ENCODE peak calls at places on chromosomes 7 and 10, in four cellular contexts. T is brain microvascular endothelial cell, J is kidney epithelial cell, C is thoracic aorta. K is an unnamed sample. For H3K36me3, the result is how much of the 10 kb centered on the place peaks cover.

GRCh38 chr10:72417971-72418370 is 63.3 kb upstream of the DNAJB12 start:
- DNase-seq in T (no peak), J (no peak), C (no peak), K (no peak)

GRCh38 chr7:74489997-74490396 is 36.3 kb downstream of the GTF2IRD1 start:
- DNase-seq in T (no peak), J (no peak), C (no peak), K (no peak)

GRCh38 chr7:137331378-137331777 is 12.2 kb downstream of the PTN start:
- DNase-seq in T (no peak), J (no peak), C (no peak), K (no peak)

GRCh38 chr10:132713421-132714095 is 72.4 kb downstream of the NKX6-2 start:
- DNase-seq in T (no peak), J (no peak), C (no peak), K (no peak)

GRCh38 chr10:97428572-97428981 is 2.6 kb downstream of the PGAM1 start:
- DNase-seq in T (peak), J (no peak), C (no peak), K (no peak)

GRCh38 chr7:130560972-130561371 is 69.1 kb downstream of the MEST start:
- DNase-seq in T (no peak), J (peak), C (no peak), K (no peak)

GRCh38 chr10:31413325-31413724 is 94.3 kb downstream of the ZEB1 start:
- DNase-seq in T (peak), J (no peak), C (no peak), K (no peak)

GRCh38 chr7:127251458-127252379 is 1.0 kb downstream of the GRM8 start:
- DNase-seq in T (no peak), J (no peak), C (no peak), K (no peak)

GRCh38 chr10:130053561-130053960 is 57.1 kb downstream of the C10orf143 start:
- DNase-seq in T (no peak), J (no peak), C (no peak), K (no peak)

GRCh38 chr10:24427678-24428409 is 218.9 kb downstream of the KIAA1217 start:
- DNase-seq in T (no peak), J (no peak), C (no peak), K (no peak)

GRCh38 chr10:110750931-110751330 is 106.8 kb downstream of the RBM20 start:
- DNase-seq in T (no peak), J (no peak), C (no peak), K (no peak)

GRCh38 chr10:65993451-65993850 is 932.4 kb upstream of the LRRTM3 start:
- DNase-seq in T (no peak), J (no peak), C (no peak), K (no peak)

GRCh38 chr7:40733111-40733510 is 598.3 kb downstream of the SUGCT start:
- DNase-seq in T (peak), J (no peak), C (no peak), K (no peak)

GRCh38 chr10:111109506-111110242 is 32.8 kb downstream of the ADRA2A start:
- DNase-seq in T (no peak), J (no peak), C (no peak), K (no peak)

GRCh38 chr7:155227004-155227787 is 70.5 kb upstream of the INSIG1 start:
- DNase-seq in T (no peak), J (no peak), C (no peak), K (no peak)

GRCh38 chr7:47581442-47581820 is 480 bp downstream of the TNS3 start:
- DNase-seq in T (no peak), J (no peak), C (no peak), K (no peak)

GRCh38 chr7:50662996-50663395 is 97.8 kb upstream of the DDC start:
- DNase-seq in T (no peak), J (no peak), C (no peak), K (no peak)

GRCh38 chr10:74320026-74320425 is 169.0 kb downstream of the ADK start:
- DNase-seq in T (no peak), J (no peak), C (no peak), K (no peak)

GRCh38 chr7:137967143-137968018 is 34.5 kb downstream of the CREB3L2 start:
- DNase-seq in T (peak), J (no peak), C (no peak), K (no peak)

GRCh38 chr10:132790934-132791829 is 5.2 kb upstream of the NKX6-2 start:
- DNase-seq in T (no peak), J (no peak), C (no peak), K (no peak)

GRCh38 chr7:77561354-77561753 is 24.3 kb downstream of the PTPN12 start:
- DNase-seq in T (no peak), J (no peak), C (no peak), K (no peak)

GRCh38 chr10:21519981-21520436 is 5.5 kb downstream of the SKIDA1 start:
- DNase-seq in T (peak), J (no peak), C (no peak), K (no peak)

GRCh38 chr10:114042895-114043531 is 653 bp upstream of the ADRB1 start:
- DNase-seq in T (peak), J (no peak), C (no peak), K (no peak)

GRCh38 chr10:132364594-132364970 is 32.4 kb upstream of the PWWP2B start:
- DNase-seq in T (no peak), J (no peak), C (no peak), K (no peak)

GRCh38 chr7:64946772-64947171 is 43.7 kb downstream of the ZNF273 start:
- DNase-seq in T (no peak), J (no peak), C (no peak), K (no peak)

GRCh38 chr7:85765698-85766298 is 578.9 kb upstream of the SEMA3D start:
- DNase-seq in T (no peak), J (no peak), C (no peak), K (no peak)

GRCh38 chr7:74615933-74616780 is 41.4 kb upstream of the GTF2I start:
- DNase-seq in T (no peak), J (no peak), C (no peak), K (no peak)

GRCh38 chr10:7857259-7857658 is 39.0 kb downstream of the TAF3 start:
- DNase-seq in T (no peak), J (no peak), C (no peak), K (no peak)

GRCh38 chr10:29811751-29812427 is 177.1 kb upstream of the SVIL start:
- DNase-seq in T (peak), J (peak), C (peak), K (peak)

GRCh38 chr7:51000956-51001355 is 218.3 kb upstream of the GRB10 start:
- DNase-seq in T (no peak), J (no peak), C (no peak), K (no peak)

GRCh38 chr10:124152781-124153600 is 59.6 kb upstream of the CHST15 start:
- DNase-seq in T (peak), J (peak), C (peak), K (peak)

GRCh38 chr7:107048783-107049418 is 4.4 kb downstream of the PRKAR2B start:
- DNase-seq in T (no peak), J (no peak), C (no peak), K (no peak)

GRCh38 chr10:125700355-125700911 is 17.5 kb upstream of the TEX36 start:
- DNase-seq in T (no peak), J (no peak), C (no peak), K (no peak)

GRCh38 chr7:119959811-119960210 is 313.2 kb upstream of the KCND2 start:
- DNase-seq in T (no peak), J (no peak), C (no peak), K (no peak)

GRCh38 chr10:117170244-117170643 is 27.0 kb upstream of the KCNK18 start:
- DNase-seq in T (no peak), J (no peak), C (no peak), K (no peak)

GRCh38 chr10:133397938-133398337 is 4.0 kb downstream of the MTG1 start:
- DNase-seq in T (no peak), J (no peak), C (no peak), K (no peak)

GRCh38 chr10:69684020-69684980 is 54.3 kb downstream of the FAM241B start:
- DNase-seq in T (peak), J (no peak), C (peak), K (no peak)

GRCh38 chr10:8596929-8597472 is 542.5 kb downstream of the GATA3 start:
- DNase-seq in T (no peak), J (no peak), C (no peak), K (no peak)

DNA sequence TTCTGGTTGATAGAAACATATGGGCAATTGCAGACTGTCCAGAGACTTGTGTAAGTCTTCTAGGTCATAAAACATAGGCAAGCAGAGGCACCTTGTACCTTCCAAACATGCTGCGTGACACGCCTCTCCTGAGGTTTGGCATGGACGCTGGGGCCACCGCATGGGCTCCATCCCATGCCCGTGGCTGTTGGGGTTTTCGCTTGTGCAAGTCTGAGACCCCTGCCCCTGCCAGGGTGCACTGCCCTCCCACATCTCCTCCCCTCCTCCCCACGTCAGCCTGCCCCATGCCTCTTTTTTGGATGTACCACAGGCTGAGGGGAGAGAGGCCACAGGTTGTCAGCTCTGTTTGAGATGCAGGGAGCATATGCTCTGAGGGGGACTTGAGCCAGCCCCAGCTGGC is 19.0 kb downstream of the EIF3B start:
- DNase-seq in T (no peak), J (no peak), C (no peak), K (peak)
- H3K36me3 ChIP-seq in T (half or more), J (under half), C (half or more), K (half or more)

DNA sequence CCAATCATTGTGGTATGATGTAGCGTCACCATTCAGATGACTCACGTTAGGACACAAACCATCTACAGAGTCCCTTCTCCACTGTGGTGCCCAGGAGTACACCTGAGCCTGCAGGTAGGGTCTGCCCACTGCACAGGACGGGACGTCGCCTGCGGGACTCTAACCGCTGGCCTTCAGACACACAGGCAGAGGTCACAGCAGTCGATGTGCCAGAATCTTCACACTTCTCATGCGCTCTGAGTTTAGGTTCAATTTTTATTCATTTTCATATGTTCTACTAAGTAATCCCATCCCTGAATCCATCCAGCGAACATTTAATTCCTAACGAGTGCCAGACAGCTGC is 73.4 kb downstream of the CXCL12 start:
- DNase-seq in T (no peak), J (no peak), C (no peak), K (no peak)
- H3K4me3 ChIP-seq in T (no peak), J (no peak), C (no peak), K (no peak)

DNA sequence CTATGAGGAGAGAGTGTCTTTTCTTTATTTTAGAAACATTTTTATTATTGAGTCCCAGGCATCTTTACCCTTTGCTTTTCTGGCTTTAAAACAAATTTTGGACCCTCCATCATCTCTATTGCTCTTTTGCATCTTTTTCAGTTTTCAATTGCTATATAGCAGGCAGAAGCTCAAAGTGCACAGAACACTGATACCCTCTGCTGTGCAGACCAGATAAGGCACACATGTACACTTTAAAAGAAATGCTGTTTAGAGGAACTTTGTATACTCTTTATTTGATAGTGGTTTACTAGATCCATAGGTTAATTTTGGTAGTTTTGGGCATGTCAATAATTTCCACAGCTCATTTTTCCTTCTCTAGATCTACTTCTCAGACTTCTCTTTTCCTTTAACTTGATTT is 324.2 kb downstream of the SH2D4B start:
- DNase-seq in T (no peak), J (no peak), C (no peak), K (no peak)
- TF ChIP-seq CTCF in T (no peak), J (no peak), C (no peak), K (no peak)

GRCh38 chr10:3129581-3130340 is 42.8 kb downstream of the PITRM1 start:
- DNase-seq in T (no peak), J (no peak), C (no peak), K (no peak)
- H3K36me3 ChIP-seq in T (half or more), J (under half), C (under half), K (under half)

GRCh38 chr7:1367501-1367900 is 91.8 kb downstream of the MICALL2 start:
- DNase-seq in T (no peak), J (no peak), C (no peak), K (no peak)

GRCh38 chr7:1368150-1368681 is 91.1 kb downstream of the MICALL2 start:
- DNase-seq in T (no peak), J (no peak), C (no peak), K (no peak)

GRCh38 chr7:1370738-1371137 is 88.5 kb downstream of the MICALL2 start:
- DNase-seq in T (no peak), J (no peak), C (no peak), K (no peak)

GRCh38 chr7:1369856-1370657 is 89.2 kb downstream of the MICALL2 start:
- DNase-seq in T (no peak), J (no peak), C (no peak), K (no peak)

GRCh38 chr7:1368682-1369571 is 90.3 kb downstream of the MICALL2 start:
- DNase-seq in T (no peak), J (no peak), C (no peak), K (no peak)
- H3K4me3 ChIP-seq in T (no peak), J (no peak), C (no peak), K (no peak)

GRCh38 chr7:30352169-30352568 is 67.8 kb downstream of the ZNRF2 start:
- DNase-seq in T (no peak), J (no peak), C (no peak), K (no peak)
- TF ChIP-seq CTCF in T (no peak), J (no peak), C (no peak), K (no peak)

GRCh38 chr10:75801121-75801520 is 369.7 kb downstream of the LRMDA start:
- DNase-seq in T (no peak), J (no peak), C (no peak), K (no peak)
- H3K36me3 ChIP-seq in T (under half), J (under half), C (under half), K (under half)

GRCh38 chr7:94395141-94396041 is 696 bp downstream of the COL1A2 start:
- DNase-seq in T (peak), J (peak), C (no peak), K (peak)
- H3K4me3 ChIP-seq in T (peak), J (peak), C (peak), K (peak)

K was measured in gastrocnemius medialis.